ENCODE peak calls at places on chromosome 21, in seven cellular contexts. U, A, L, Q, W, M and H are unnamed samples.

GRCh38 chr21:23601549-23601948 is 2005.7 kb downstream of the MRPL39 start:
- DNase-seq in U (no peak), A (no peak), L (no peak), Q (no peak), W (no peak), M (no peak), H (no peak)

GRCh38 chr21:32329331-32329730 is 30.7 kb downstream of the MRAP start:
- DNase-seq in U (no peak), A (no peak), L (no peak), Q (no peak), W (no peak), M (no peak), H (no peak)

GRCh38 chr21:15457962-15458361 is 271.8 kb upstream of the USP25 start:
- DNase-seq in U (no peak), A (no peak), L (no peak), Q (no peak), W (no peak), M (no peak), H (no peak)

GRCh38 chr21:17527240-17527639 is 14.4 kb downstream of the CXADR start:
- DNase-seq in U (no peak), A (no peak), L (peak), Q (peak), W (no peak), M (no peak), H (no peak)

GRCh38 chr21:16587141-16587570 is 857.4 kb downstream of the USP25 start:
- DNase-seq in U (no peak), A (no peak), L (peak), Q (peak), W (no peak), M (no peak), H (no peak)

GRCh38 chr21:35043549-35043948 is 5.6 kb downstream of the RUNX1 start:
- DNase-seq in U (no peak), A (no peak), L (no peak), Q (no peak), W (peak), M (no peak), H (no peak)

GRCh38 chr21:21383126-21383525 is 384.9 kb downstream of the NCAM2 start:
- DNase-seq in U (no peak), A (no peak), L (no peak), Q (no peak), W (no peak), M (no peak), H (no peak)

GRCh38 chr21:33069994-33070811 is at the start of gene OLIG1:
- DNase-seq in U (no peak), A (peak), L (peak), Q (no peak), W (peak), M (peak), H (no peak)

GRCh38 chr21:27647401-27647800 is 680.5 kb upstream of the ADAMTS5 start:
- DNase-seq in U (no peak), A (no peak), L (no peak), Q (no peak), W (no peak), M (no peak), H (no peak)

GRCh38 chr21:35340273-35340672 is 291.2 kb upstream of the RUNX1 start:
- DNase-seq in U (no peak), A (no peak), L (no peak), Q (peak), W (no peak), M (no peak), H (no peak)

GRCh38 chr21:44815225-44815624 is 2.6 kb downstream of the SUMO3 start:
- DNase-seq in U (no peak), A (no peak), L (no peak), Q (no peak), W (no peak), M (no peak), H (no peak)

GRCh38 chr21:27320868-27321267 is 354.0 kb upstream of the ADAMTS5 start:
- DNase-seq in U (no peak), A (no peak), L (no peak), Q (no peak), W (no peak), M (no peak), H (no peak)

GRCh38 chr21:32624726-32625125 is 12.5 kb upstream of the CFAP298 start:
- DNase-seq in U (no peak), A (no peak), L (no peak), Q (no peak), W (no peak), M (no peak), H (no peak)

GRCh38 chr21:26405735-26406361 is 167.2 kb downstream of the CYYR1 start:
- DNase-seq in U (no peak), A (no peak), L (no peak), Q (no peak), W (no peak), M (no peak), H (no peak)

GRCh38 chr21:33401617-33401967 is 1.6 kb upstream of the IFNGR2 start:
- DNase-seq in U (no peak), A (no peak), L (no peak), Q (no peak), W (no peak), M (no peak), H (no peak)

GRCh38 chr21:15241997-15242767 is 177.4 kb upstream of the NRIP1 start:
- DNase-seq in U (no peak), A (peak), L (no peak), Q (no peak), W (no peak), M (no peak), H (no peak)

DNA sequence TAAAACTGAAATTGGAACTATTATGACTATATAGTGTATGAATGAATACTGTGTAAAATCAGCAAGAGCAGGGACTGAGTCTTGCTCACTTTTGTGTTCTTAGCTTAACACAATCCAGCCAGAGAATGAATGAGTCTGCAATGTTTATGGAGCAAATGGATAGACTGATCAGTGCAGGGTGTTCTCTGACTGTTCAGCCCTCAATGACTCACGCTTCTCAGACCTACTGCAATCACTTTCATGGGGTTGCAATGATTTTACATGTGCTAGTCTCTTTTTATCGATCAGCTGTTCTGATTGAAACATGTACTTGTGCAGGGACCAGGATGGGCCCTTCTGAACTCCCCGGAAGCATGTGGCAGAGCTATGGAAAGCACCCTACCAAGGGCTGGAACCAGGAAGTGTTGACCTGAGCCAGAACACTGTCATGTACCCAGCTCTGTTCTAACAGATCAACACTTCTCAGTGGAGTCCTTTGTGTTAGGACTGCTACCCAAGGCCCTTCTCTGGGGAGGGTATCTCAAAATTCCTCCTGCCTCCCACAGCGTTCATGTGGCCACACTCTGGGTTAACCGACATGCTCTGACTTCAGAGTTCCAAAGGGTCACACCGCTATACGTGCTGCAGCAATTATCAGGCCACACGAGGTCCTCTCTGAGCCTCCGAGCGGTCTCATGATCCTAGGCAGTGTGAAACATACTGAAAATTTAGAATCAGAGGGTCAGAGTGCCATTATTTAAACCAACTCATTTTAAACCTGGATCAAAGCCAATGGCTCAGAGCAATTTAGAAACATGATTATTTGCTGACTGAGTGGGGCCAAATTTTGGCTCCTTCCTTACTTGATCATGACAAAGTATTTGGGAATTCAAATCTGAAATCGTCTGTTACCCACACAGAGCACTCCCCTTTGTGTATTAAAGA is 35.2 kb downstream of the GRIK1 start:
- DNase-seq in U (no peak), A (no peak), L (no peak), Q (no peak), W (no peak), M (no peak), H (no peak)
- TF ChIP-seq TAF1 in U (no peak), A (no peak), L (no peak), Q (no peak), W (no peak), M (no peak), H (no peak)

GRCh38 chr21:36463204-36463603 is 16.7 kb downstream of the CLDN14 start:
- DNase-seq in U (no peak), A (no peak), L (no peak), Q (no peak), W (no peak), M (no peak), H (no peak)
- TF ChIP-seq TAF1 in U (no peak), A (no peak), L (no peak), Q (no peak), W (no peak), M (no peak), H (no peak)

GRCh38 chr21:31130821-31131220 is 92.5 kb upstream of the KRTAP19-8 start:
- DNase-seq in U (no peak), A (no peak), L (no peak), Q (no peak), W (no peak), M (no peak), H (no peak)

GRCh38 chr21:31135536-31136184 is 97.4 kb upstream of the KRTAP19-8 start:
- DNase-seq in U (no peak), A (no peak), L (no peak), Q (no peak), W (no peak), M (no peak), H (no peak)

GRCh38 chr21:31136891-31137290 is 98.6 kb upstream of the KRTAP19-8 start:
- DNase-seq in U (no peak), A (no peak), L (peak), Q (no peak), W (no peak), M (no peak), H (peak)

GRCh38 chr21:31133243-31133830 is 95.1 kb upstream of the KRTAP19-8 start:
- DNase-seq in U (no peak), A (no peak), L (no peak), Q (no peak), W (no peak), M (no peak), H (no peak)

DNA sequence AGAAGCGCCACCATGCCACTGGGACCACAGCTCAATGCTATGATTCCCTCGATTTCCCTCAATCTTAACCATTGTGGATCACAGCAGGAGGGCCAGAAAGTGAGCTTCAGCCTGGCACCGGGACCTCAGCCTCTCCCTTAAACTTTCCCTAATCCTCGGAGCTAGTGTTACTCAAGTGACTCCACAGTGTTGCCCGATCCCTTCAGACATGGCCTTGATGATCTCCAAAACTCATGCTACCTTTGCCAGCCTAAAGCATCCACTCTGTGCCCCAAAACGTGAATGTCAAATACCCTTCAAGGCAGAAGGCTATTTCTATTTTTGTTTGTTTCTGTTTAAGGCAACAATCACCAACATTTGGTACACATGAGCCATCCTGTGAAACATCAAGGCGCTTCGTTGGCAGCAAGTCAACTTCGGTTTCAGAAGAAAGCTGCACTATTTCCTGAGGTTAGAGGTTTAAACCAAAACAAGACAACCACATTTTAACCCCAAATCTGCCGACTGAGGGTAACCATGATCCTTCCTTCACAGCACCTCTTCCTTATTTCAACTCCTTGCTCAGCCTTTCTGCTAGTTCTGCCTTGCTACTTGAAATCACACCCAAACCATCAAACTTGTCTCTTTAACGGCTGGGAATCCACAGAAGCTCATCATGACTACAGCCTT is 94.4 kb upstream of the KRTAP19-8 start:
- DNase-seq in U (no peak), A (no peak), L (no peak), Q (no peak), W (no peak), M (no peak), H (peak)
- TF ChIP-seq TAF1 in U (no peak), A (no peak), L (no peak), Q (no peak), W (no peak), M (no peak), H (no peak)

GRCh38 chr21:46509760-46510159 is 51.1 kb downstream of the DIP2A start:
- DNase-seq in U (no peak), A (no peak), L (no peak), Q (peak), W (no peak), M (no peak), H (no peak)
- TF ChIP-seq TAF1 in U (no peak), A (no peak), L (no peak), Q (no peak), W (no peak), M (no peak), H (no peak)

GRCh38 chr21:46324390-46325072 is 575 bp downstream of the PCNT start:
- DNase-seq in U (peak), A (peak), L (peak), Q (peak), W (peak), M (peak), H (no peak)

GRCh38 chr21:46323710-46324389 is at the start of the genes C21orf58 and PCNT:
- DNase-seq in U (peak), A (peak), L (peak), Q (peak), W (peak), M (peak), H (peak)

GRCh38 chr21:46323227-46323709 is 402 bp downstream of the C21orf58 start:
- DNase-seq in U (no peak), A (no peak), L (no peak), Q (no peak), W (no peak), M (no peak), H (no peak)

GRCh38 chr21:46320331-46320801 is 3.3 kb downstream of the C21orf58 start:
- DNase-seq in U (peak), A (no peak), L (no peak), Q (no peak), W (no peak), M (no peak), H (no peak)

DNA sequence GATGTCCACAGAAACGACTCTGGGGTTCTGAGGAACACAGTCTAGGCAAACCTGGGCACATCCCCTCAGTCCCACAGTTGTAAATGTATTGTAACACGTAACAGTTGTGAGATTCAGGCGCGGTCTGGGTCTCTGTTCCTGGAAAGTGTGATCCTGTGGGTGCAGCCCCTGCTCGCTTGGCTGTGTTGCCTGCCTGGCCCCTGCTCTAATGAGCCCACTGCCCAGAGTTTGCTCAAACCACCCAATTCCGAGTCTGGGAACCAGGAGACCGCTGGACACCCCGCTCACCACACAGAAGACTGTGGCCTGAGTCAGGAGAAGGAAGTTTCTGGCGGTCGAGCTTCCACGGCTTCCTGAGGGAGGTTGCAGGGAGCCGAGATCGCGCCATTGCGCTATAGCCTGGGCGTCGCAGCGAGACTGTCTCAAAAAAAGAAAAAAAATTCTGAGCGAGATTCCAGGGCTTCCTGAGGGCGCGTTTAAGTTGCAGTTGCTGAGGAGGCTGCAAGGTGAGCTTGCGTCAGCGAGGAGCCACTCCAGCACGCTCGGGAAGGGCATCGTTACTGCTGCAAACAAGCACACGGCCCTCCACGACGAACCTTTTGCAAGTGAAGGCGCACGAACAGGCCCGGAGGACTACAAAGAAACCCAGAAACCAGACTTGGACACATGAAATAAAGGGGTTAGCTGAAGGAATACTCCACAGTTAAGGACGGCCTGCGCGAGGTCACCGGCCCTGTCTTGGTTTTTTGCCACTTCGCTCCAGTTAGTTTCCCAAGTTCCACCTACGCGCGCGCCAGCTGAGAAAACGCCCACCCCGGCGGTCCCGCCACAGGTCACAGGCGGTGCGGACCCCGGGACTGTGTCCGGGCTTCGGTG is 1.1 kb downstream of the C21orf58 start:
- DNase-seq in U (no peak), A (peak), L (no peak), Q (no peak), W (no peak), M (no peak), H (no peak)
- TF ChIP-seq TAF1 in U (peak), A (no peak), L (no peak), Q (no peak), W (no peak), M (no peak), H (no peak)

GRCh38 chr21:42474982-42475381 is 21.0 kb downstream of the RSPH1 start:
- DNase-seq in U (no peak), A (no peak), L (peak), Q (no peak), W (no peak), M (no peak), H (no peak)

GRCh38 chr21:42473495-42474042 is 22.5 kb downstream of the RSPH1 start:
- DNase-seq in U (no peak), A (no peak), L (no peak), Q (no peak), W (no peak), M (no peak), H (no peak)

GRCh38 chr21:42475526-42476492 is 20.2 kb downstream of the RSPH1 start:
- DNase-seq in U (no peak), A (no peak), L (no peak), Q (no peak), W (no peak), M (no peak), H (no peak)

GRCh38 chr21:42472521-42472920 is 23.5 kb downstream of the RSPH1 start:
- DNase-seq in U (no peak), A (no peak), L (no peak), Q (no peak), W (no peak), M (no peak), H (no peak)

DNA sequence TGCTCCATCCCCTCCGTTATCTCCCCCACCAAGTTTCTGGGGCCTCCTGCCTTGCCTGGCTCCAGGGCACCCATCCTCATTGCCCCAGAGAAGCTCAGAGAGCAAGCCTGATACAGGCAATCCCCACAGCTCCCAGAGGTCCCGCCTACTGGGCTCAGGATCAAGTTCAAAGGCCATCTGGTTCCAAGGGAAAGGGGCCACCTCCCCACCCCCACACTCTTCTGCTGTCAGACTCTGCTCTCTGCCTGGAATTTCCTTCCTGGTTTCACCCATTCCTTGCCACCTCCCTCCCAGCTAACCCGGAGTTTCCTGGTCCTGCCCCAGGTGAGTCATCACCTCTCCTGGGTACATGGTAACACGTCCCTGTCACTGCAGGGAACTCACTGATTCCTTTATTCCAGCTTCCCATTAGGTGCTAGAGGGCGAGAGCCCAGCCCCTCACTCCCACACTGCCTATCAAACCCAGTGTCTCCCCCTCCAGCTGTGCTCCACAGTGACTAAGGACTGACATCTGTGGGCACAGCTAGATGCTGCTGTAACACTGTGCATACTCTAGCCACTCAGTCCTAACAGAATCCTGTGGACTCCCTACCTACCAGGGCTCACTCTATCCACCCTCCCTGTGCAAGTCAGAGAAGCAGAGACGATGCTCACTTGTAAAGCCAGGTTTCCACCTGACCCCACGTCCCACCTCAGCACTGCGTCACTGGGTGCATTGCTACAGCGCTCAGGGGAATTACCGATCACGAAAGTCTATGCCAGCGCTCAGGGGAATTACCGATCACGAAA is 21.8 kb downstream of the RSPH1 start:
- DNase-seq in U (no peak), A (no peak), L (peak), Q (peak), W (no peak), M (no peak), H (no peak)
- TF ChIP-seq TAF1 in U (no peak), A (no peak), L (no peak), Q (no peak), W (no peak), M (no peak), H (no peak)